ENCODE peak calls at places on chromosomes 6 and 20, in seven cellular contexts. One of them, this sample, is unnamed.
A peak's percentile ranks its signal among the peaks of the same experiment; 100 is the strongest.

GRCh38 chr6:116444092-116444491 is 17.1 kb upstream of the CALHM6 start:
- DNase-seq in neural crest cell: no peak
- DNase-seq in stimulated activated CD8-positive, alpha-beta memory T cell treated with anti-CD3 and anti-CD28 coated beads, Interleukin-2, amount 100 ng/mL, for 1 hour: no peak
- DNase-seq in kidney epithelial cell: no peak
- DNase-seq in stimulated activated CD4-positive, alpha-beta T cell treated with anti-CD3 and anti-CD28 coated beads, Interleukin-1b, Interleukin-23, amount 100 ng/mL, for 4 hours: no peak
- DNase-seq in mesendoderm: peak; percentile 40
- DNase-seq in SW480: peak; percentile 15
- DNase-seq in this sample: no peak

GRCh38 chr20:62587757-62588402 is 54.4 kb upstream of the SLCO4A1 start:
- DNase-seq in neural crest cell: no peak
- DNase-seq in stimulated activated CD8-positive, alpha-beta memory T cell treated with anti-CD3 and anti-CD28 coated beads, Interleukin-2, amount 100 ng/mL, for 1 hour: no peak
- DNase-seq in kidney epithelial cell: no peak
- DNase-seq in stimulated activated CD4-positive, alpha-beta T cell treated with anti-CD3 and anti-CD28 coated beads, Interleukin-1b, Interleukin-23, amount 100 ng/mL, for 4 hours: no peak
- DNase-seq in mesendoderm: peak; percentile 31
- DNase-seq in SW480: no peak
- DNase-seq in this sample: no peak

GRCh38 chr6:107653183-107653580 is 163.3 kb downstream of the SOBP start:
- DNase-seq in neural crest cell: no peak
- DNase-seq in stimulated activated CD8-positive, alpha-beta memory T cell treated with anti-CD3 and anti-CD28 coated beads, Interleukin-2, amount 100 ng/mL, for 1 hour: no peak
- DNase-seq in kidney epithelial cell: no peak
- DNase-seq in stimulated activated CD4-positive, alpha-beta T cell treated with anti-CD3 and anti-CD28 coated beads, Interleukin-1b, Interleukin-23, amount 100 ng/mL, for 4 hours: no peak
- DNase-seq in mesendoderm: no peak
- DNase-seq in SW480: no peak
- DNase-seq in this sample: no peak

GRCh38 chr6:94953867-94954631 is 623.3 kb upstream of the MANEA start:
- DNase-seq in neural crest cell: no peak
- DNase-seq in stimulated activated CD8-positive, alpha-beta memory T cell treated with anti-CD3 and anti-CD28 coated beads, Interleukin-2, amount 100 ng/mL, for 1 hour: no peak
- DNase-seq in kidney epithelial cell: no peak
- DNase-seq in stimulated activated CD4-positive, alpha-beta T cell treated with anti-CD3 and anti-CD28 coated beads, Interleukin-1b, Interleukin-23, amount 100 ng/mL, for 4 hours: no peak
- DNase-seq in mesendoderm: no peak
- DNase-seq in SW480: no peak
- DNase-seq in this sample: no peak

GRCh38 chr20:25327521-25328235 is 63.0 kb downstream of the ABHD12 start:
- DNase-seq in neural crest cell: no peak
- DNase-seq in stimulated activated CD8-positive, alpha-beta memory T cell treated with anti-CD3 and anti-CD28 coated beads, Interleukin-2, amount 100 ng/mL, for 1 hour: no peak
- DNase-seq in kidney epithelial cell: no peak
- DNase-seq in stimulated activated CD4-positive, alpha-beta T cell treated with anti-CD3 and anti-CD28 coated beads, Interleukin-1b, Interleukin-23, amount 100 ng/mL, for 4 hours: no peak
- DNase-seq in mesendoderm: no peak
- DNase-seq in SW480: no peak
- DNase-seq in this sample: no peak

GRCh38 chr20:48823960-48824497 is 3.8 kb downstream of the PREX1 start:
- DNase-seq in neural crest cell: no peak
- DNase-seq in stimulated activated CD8-positive, alpha-beta memory T cell treated with anti-CD3 and anti-CD28 coated beads, Interleukin-2, amount 100 ng/mL, for 1 hour: peak; percentile 41
- DNase-seq in kidney epithelial cell: peak; percentile 43
- DNase-seq in stimulated activated CD4-positive, alpha-beta T cell treated with anti-CD3 and anti-CD28 coated beads, Interleukin-1b, Interleukin-23, amount 100 ng/mL, for 4 hours: peak; percentile 31
- DNase-seq in mesendoderm: no peak
- DNase-seq in SW480: no peak
- DNase-seq in this sample: no peak

GRCh38 chr6:134689177-134689576 is 260.7 kb downstream of the ALDH8A1 start:
- DNase-seq in neural crest cell: no peak
- DNase-seq in stimulated activated CD8-positive, alpha-beta memory T cell treated with anti-CD3 and anti-CD28 coated beads, Interleukin-2, amount 100 ng/mL, for 1 hour: no peak
- DNase-seq in kidney epithelial cell: no peak
- DNase-seq in stimulated activated CD4-positive, alpha-beta T cell treated with anti-CD3 and anti-CD28 coated beads, Interleukin-1b, Interleukin-23, amount 100 ng/mL, for 4 hours: no peak
- DNase-seq in mesendoderm: no peak
- DNase-seq in SW480: no peak
- DNase-seq in this sample: no peak

GRCh38 chr6:150211700-150212615 is 69.1 kb downstream of the PPP1R14C start:
- DNase-seq in neural crest cell: no peak
- DNase-seq in stimulated activated CD8-positive, alpha-beta memory T cell treated with anti-CD3 and anti-CD28 coated beads, Interleukin-2, amount 100 ng/mL, for 1 hour: no peak
- DNase-seq in kidney epithelial cell: no peak
- DNase-seq in stimulated activated CD4-positive, alpha-beta T cell treated with anti-CD3 and anti-CD28 coated beads, Interleukin-1b, Interleukin-23, amount 100 ng/mL, for 4 hours: no peak
- DNase-seq in mesendoderm: peak; percentile 39
- DNase-seq in SW480: no peak
- DNase-seq in this sample: no peak

GRCh38 chr6:157732007-157732406 is 91.0 kb upstream of the SNX9 start:
- DNase-seq in neural crest cell: no peak
- DNase-seq in stimulated activated CD8-positive, alpha-beta memory T cell treated with anti-CD3 and anti-CD28 coated beads, Interleukin-2, amount 100 ng/mL, for 1 hour: no peak
- DNase-seq in kidney epithelial cell: no peak
- DNase-seq in stimulated activated CD4-positive, alpha-beta T cell treated with anti-CD3 and anti-CD28 coated beads, Interleukin-1b, Interleukin-23, amount 100 ng/mL, for 4 hours: no peak
- DNase-seq in mesendoderm: peak; percentile 85
- DNase-seq in SW480: peak; percentile 16
- DNase-seq in this sample: no peak

GRCh38 chr6:51972659-51973058 is 114.8 kb downstream of the PKHD1 start:
- DNase-seq in neural crest cell: no peak
- DNase-seq in stimulated activated CD8-positive, alpha-beta memory T cell treated with anti-CD3 and anti-CD28 coated beads, Interleukin-2, amount 100 ng/mL, for 1 hour: no peak
- DNase-seq in kidney epithelial cell: no peak
- DNase-seq in stimulated activated CD4-positive, alpha-beta T cell treated with anti-CD3 and anti-CD28 coated beads, Interleukin-1b, Interleukin-23, amount 100 ng/mL, for 4 hours: no peak
- DNase-seq in mesendoderm: no peak
- DNase-seq in SW480: no peak
- DNase-seq in this sample: no peak

GRCh38 chr6:158773581-158774449 is 45.4 kb downstream of the EZR start:
- DNase-seq in neural crest cell: no peak
- DNase-seq in stimulated activated CD8-positive, alpha-beta memory T cell treated with anti-CD3 and anti-CD28 coated beads, Interleukin-2, amount 100 ng/mL, for 1 hour: no peak
- DNase-seq in kidney epithelial cell: no peak
- DNase-seq in stimulated activated CD4-positive, alpha-beta T cell treated with anti-CD3 and anti-CD28 coated beads, Interleukin-1b, Interleukin-23, amount 100 ng/mL, for 4 hours: no peak
- DNase-seq in mesendoderm: peak; percentile 74
- DNase-seq in SW480: no peak
- DNase-seq in this sample: no peak